ENCODE peak calls at places on chromosomes 12 and 14, in five cellular contexts. I is GM12878, O is HepG2, Z is H1, P is K562. S is an unnamed sample.

GRCh38 chr14:83042858-83043257 is 1509.2 kb upstream of the SEL1L start:
- DNase-seq in P (no peak), Z (no peak), I (no peak), O (no peak), S (no peak)

GRCh38 chr14:71541271-71541670 is 391.0 kb upstream of the RGS6 start:
- DNase-seq in Z (no peak), P (no peak), O (no peak), I (no peak), S (no peak)

GRCh38 chr14:90487031-90487430 is 90.2 kb downstream of the CALM1 start:
- DNase-seq in Z (peak), P (no peak), O (no peak), I (no peak), S (no peak)

GRCh38 chr12:15116073-15116472 is 105.1 kb downstream of the RERG start:
- DNase-seq in P (no peak), I (no peak), O (no peak), Z (no peak), S (no peak)

GRCh38 chr12:27460471-27460978 is 14.0 kb downstream of the SMCO2 start:
- DNase-seq in P (no peak), I (peak), O (no peak), Z (no peak), S (peak)

GRCh38 chr12:119044094-119044493 is 62.8 kb downstream of the SRRM4 start:
- DNase-seq in O (no peak), Z (no peak), P (no peak), I (no peak), S (no peak)

GRCh38 chr12:19613051-19613535 is 173.8 kb downstream of the AEBP2 start:
- DNase-seq in O (no peak), I (no peak), Z (no peak), P (no peak), S (no peak)

GRCh38 chr14:100900837-100901390 is 2.6 kb downstream of the RTL1 start:
- DNase-seq in I (no peak), O (peak), P (peak), Z (peak), S (peak)

GRCh38 chr14:57245941-57246340 is 22.8 kb downstream of the EXOC5 start:
- DNase-seq in I (no peak), O (no peak), Z (no peak), P (no peak), S (no peak)

GRCh38 chr12:87303396-87304012 is 725.7 kb downstream of the C12orf50 start:
- DNase-seq in O (no peak), Z (no peak), I (no peak), P (no peak), S (no peak)

GRCh38 chr12:123164222-123164621 is 13.3 kb upstream of the PITPNM2 start:
- DNase-seq in I (no peak), O (no peak), P (no peak), Z (no peak), S (no peak)

GRCh38 chr12:122460061-122460460 is 37.6 kb upstream of the CLIP1 start:
- DNase-seq in Z (no peak), O (no peak), I (no peak), P (no peak), S (no peak)

GRCh38 chr12:130765186-130765659 is 49.1 kb upstream of the RIMBP2 start:
- DNase-seq in Z (no peak), P (peak), I (no peak), O (no peak), S (peak)

GRCh38 chr12:57232156-57232756 is 2.7 kb downstream of the SHMT2 start:
- DNase-seq in O (no peak), I (no peak), P (no peak), Z (no peak), S (no peak)

GRCh38 chr12:1542599-1542998 is 51.8 kb downstream of the FBXL14 start:
- DNase-seq in Z (no peak), I (no peak), O (no peak), P (no peak), S (no peak)

GRCh38 chr14:105085766-105086165 is 20.5 kb upstream of the GPR132 start:
- DNase-seq in Z (no peak), I (no peak), P (no peak), O (no peak), S (no peak)

GRCh38 chr14:29043751-29044150 is 277.2 kb downstream of the FOXG1 start:
- DNase-seq in Z (no peak), I (no peak), O (no peak), P (no peak), S (no peak)

GRCh38 chr12:75764091-75764490 is 252.7 kb upstream of the KRR1 start:
- DNase-seq in Z (no peak), I (no peak), O (no peak), P (no peak), S (no peak)

GRCh38 chr14:64174922-64175782 is 119.0 kb downstream of the ESR2 start:
- DNase-seq in P (no peak), Z (no peak), I (no peak), O (no peak), S (no peak)

GRCh38 chr12:26572131-26572530 is 260.9 kb downstream of the ITPR2 start:
- DNase-seq in P (no peak), I (no peak), Z (no peak), O (no peak), S (no peak)

GRCh38 chr14:92718659-92719058 is 29.8 kb downstream of the LGMN start:
- DNase-seq in O (no peak), P (no peak), I (no peak), Z (no peak), S (no peak)

GRCh38 chr12:13941258-13942249 is 39.8 kb downstream of the GRIN2B start:
- DNase-seq in P (peak), O (peak), Z (peak), I (no peak), S (peak)

GRCh38 chr14:76968621-76969063 is 59.9 kb downstream of the IRF2BPL start:
- DNase-seq in I (no peak), P (no peak), Z (no peak), O (peak), S (no peak)

GRCh38 chr12:67697981-67698380 is 49.4 kb downstream of the DYRK2 start:
- DNase-seq in O (no peak), Z (no peak), P (no peak), I (no peak), S (no peak)

GRCh38 chr14:99055816-99056215 is 216.2 kb downstream of the BCL11B start:
- DNase-seq in Z (no peak), P (no peak), O (no peak), I (no peak), S (no peak)

GRCh38 chr14:51917186-51917585 is 56.8 kb downstream of the GNG2 start:
- DNase-seq in P (no peak), O (no peak), Z (no peak), I (no peak), S (no peak)

GRCh38 chr12:82359115-82359478 is 768 bp downstream of the METTL25 start:
- DNase-seq in Z (no peak), O (no peak), P (peak), I (no peak), S (no peak)

GRCh38 chr12:87856-88255 is 21.3 kb downstream of the IQSEC3 start:
- DNase-seq in Z (no peak), O (no peak), I (no peak), P (no peak), S (no peak)

GRCh38 chr12:89653-90052 is 23.1 kb downstream of the IQSEC3 start:
- DNase-seq in P (no peak), Z (no peak), O (no peak), I (no peak), S (no peak)

GRCh38 chr12:84056-84455 is 17.5 kb downstream of the IQSEC3 start:
- DNase-seq in I (no peak), Z (no peak), O (no peak), P (no peak), S (no peak)

GRCh38 chr12:85191-85666 is 18.7 kb downstream of the IQSEC3 start:
- DNase-seq in Z (no peak), I (no peak), O (no peak), P (no peak), S (no peak)

DNA sequence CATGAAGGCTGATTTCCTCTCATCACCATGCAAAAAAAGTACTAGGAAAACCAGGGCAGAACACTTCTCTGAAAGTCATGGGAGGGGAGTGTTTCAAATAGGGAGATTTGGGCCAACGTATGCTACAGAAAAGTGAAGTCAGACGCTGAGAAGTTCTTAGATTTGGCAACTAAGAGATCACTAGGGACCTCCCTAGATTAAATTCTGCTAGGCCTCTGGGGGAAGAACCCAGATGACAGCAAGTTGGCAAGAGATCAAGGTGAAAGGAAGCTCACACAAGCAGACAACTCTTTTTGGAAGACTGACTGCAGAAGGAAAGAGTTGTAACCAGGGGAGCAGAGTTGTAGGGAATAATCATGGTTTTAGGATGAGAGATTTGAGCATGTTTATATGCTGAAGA is 20.7 kb downstream of the IQSEC3 start:
- DNase-seq in O (no peak), P (no peak), I (no peak), Z (no peak), S (no peak)
- TF ChIP-seq KDM1A in O (no peak), P (no peak), I (no peak), Z (no peak), S (no peak)

GRCh38 chr14:81275305-81275950 is 54.7 kb upstream of the GTF2A1 start:
- DNase-seq in Z (no peak), O (no peak), I (no peak), P (no peak), S (no peak)

GRCh38 chr14:81275995-81276698 is 55.4 kb upstream of the GTF2A1 start:
- DNase-seq in P (no peak), O (no peak), Z (no peak), I (no peak), S (no peak)

GRCh38 chr14:81272322-81272721 is 51.6 kb upstream of the GTF2A1 start:
- DNase-seq in Z (no peak), I (no peak), O (no peak), P (no peak), S (no peak)

GRCh38 chr14:81273521-81273920 is 52.8 kb upstream of the GTF2A1 start:
- DNase-seq in P (no peak), Z (no peak), O (no peak), I (no peak), S (no peak)

DNA sequence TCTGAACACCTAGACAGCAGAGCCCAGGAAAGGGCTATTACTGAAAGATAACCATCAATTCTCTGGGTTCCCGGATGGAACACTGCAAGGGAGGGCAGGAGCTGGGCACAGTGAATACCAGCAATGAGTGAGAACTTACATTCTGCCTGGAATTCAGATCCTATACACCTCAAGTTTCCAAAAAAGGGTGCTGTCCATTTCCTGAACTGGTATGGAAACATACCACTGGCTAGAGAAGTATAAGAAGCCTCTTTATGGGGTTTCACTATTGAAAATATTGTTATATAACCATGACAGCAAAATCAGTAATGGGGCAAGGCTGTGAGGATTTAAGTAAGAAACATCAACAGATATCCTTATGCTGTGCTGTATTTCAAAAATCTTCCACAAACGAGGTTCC is 53.2 kb upstream of the GTF2A1 start:
- DNase-seq in Z (no peak), P (no peak), I (no peak), O (no peak), S (no peak)
- TF ChIP-seq RFX5 in Z (no peak), P (no peak), I (no peak), O (no peak), S (no peak)

GRCh38 chr14:61517861-61518802 is 177.2 kb upstream of the HIF1A start:
- DNase-seq in O (peak), P (no peak), Z (no peak), I (peak), S (no peak)
- TF ChIP-seq KDM1A in O (peak), P (no peak), Z (no peak), I (no peak), S (no peak)

GRCh38 chr12:88624911-88625310 is 44.6 kb upstream of the KITLG start:
- DNase-seq in P (no peak), I (no peak), O (no peak), Z (no peak), S (no peak)
- TF ChIP-seq RFX5 in P (no peak), I (no peak), O (no peak), Z (no peak), S (no peak)

DNA sequence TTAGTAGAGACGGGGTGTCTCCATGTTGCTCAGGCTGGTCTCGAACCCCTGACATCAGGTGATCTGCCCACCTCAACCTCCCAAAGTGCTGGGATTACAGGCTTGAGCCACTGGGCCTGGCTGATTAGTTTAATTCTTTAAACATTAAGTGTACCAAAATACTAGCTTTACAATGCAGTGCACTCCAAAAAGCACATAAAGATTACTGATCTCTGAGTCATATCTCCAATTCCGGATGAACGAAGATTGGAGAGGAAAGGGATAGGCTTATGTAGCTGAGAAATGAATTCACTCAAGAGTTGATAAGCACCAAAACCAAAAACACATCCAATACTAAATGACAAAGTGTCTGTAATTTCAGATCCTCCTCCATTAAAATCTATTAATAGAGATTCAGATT is 15.1 kb downstream of the NAV3 start:
- DNase-seq in Z (no peak), O (no peak), I (no peak), P (no peak), S (no peak)
- TF ChIP-seq KDM1A in Z (no peak), O (no peak), I (no peak), P (no peak), S (no peak)

GRCh38 chr12:83827860-83828259 is 1084.7 kb downstream of the SLC6A15 start:
- DNase-seq in I (no peak), P (no peak), Z (peak), O (no peak), S (no peak)

GRCh38 chr12:83821967-83822366 is 1090.6 kb downstream of the SLC6A15 start:
- DNase-seq in Z (no peak), I (no peak), P (no peak), O (no peak), S (no peak)

GRCh38 chr12:83827193-83827592 is 1085.4 kb downstream of the SLC6A15 start:
- DNase-seq in O (no peak), P (no peak), Z (no peak), I (no peak), S (no peak)

GRCh38 chr12:83823386-83824045 is 1089.1 kb downstream of the SLC6A15 start:
- DNase-seq in I (no peak), O (peak), Z (peak), P (no peak), S (peak)

GRCh38 chr12:83826112-83826511 is 1086.5 kb downstream of the SLC6A15 start:
- DNase-seq in Z (peak), P (peak), I (no peak), O (no peak), S (no peak)
- TF ChIP-seq RFX5 in Z (no peak), P (no peak), I (no peak), O (no peak), S (no peak)